ENCODE peak calls at places on chromosomes 11 and 22, in six cellular contexts. U is brain microvascular endothelial cell, W is endothelial cell, Q is HFFc6, O is fibroblast of pulmonary artery, A is osteoblast. X is an unnamed sample.
A peak's percentile ranks its signal among the peaks of the same experiment; 100 is the strongest.

GRCh38 chr11:31160504-31161422 is 208.8 kb downstream of the DCDC1 start:
- DNase-seq in U (no peak), W (peak; percentile 9), Q (no peak), O (peak; percentile 1), A (no peak), X (no peak)

GRCh38 chr11:93330446-93330984 is at the start of gene DEUP1:
- DNase-seq in U (no peak), W (peak; percentile 65), Q (no peak), O (no peak), A (peak; percentile 47), X (peak; percentile 83)

GRCh38 chr11:69213964-69214363 is 58.2 kb downstream of the SMIM38 start:
- DNase-seq in U (no peak), W (no peak), Q (no peak), O (no peak), A (no peak), X (no peak)

GRCh38 chr11:36312593-36312990 is 16.5 kb downstream of the PRR5L start:
- DNase-seq in U (peak; percentile 79), W (no peak), Q (peak; percentile 66), O (peak; percentile 46), A (no peak), X (no peak)

GRCh38 chr22:24321999-24322398 is 51.4 kb downstream of the SPECC1L start:
- DNase-seq in U (no peak), W (no peak), Q (no peak), O (no peak), A (no peak), X (no peak)

GRCh38 chr11:20444537-20444936 is 57.0 kb downstream of the PRMT3 start:
- DNase-seq in U (no peak), W (no peak), Q (no peak), O (no peak), A (no peak), X (no peak)

GRCh38 chr22:46046299-46046685 is 69.3 kb upstream of the WNT7B start:
- DNase-seq in U (no peak), W (no peak), Q (no peak), O (no peak), A (peak; percentile 62), X (peak; percentile 56)

GRCh38 chr11:30876656-30877371 is 290.7 kb upstream of the MPPED2 start:
- DNase-seq in U (no peak), W (no peak), Q (no peak), O (peak; percentile 62), A (no peak), X (no peak)

GRCh38 chr11:117979481-117980211 is 6.5 kb upstream of the IL10RA start:
- DNase-seq in U (no peak), W (no peak), Q (no peak), O (no peak), A (no peak), X (no peak)

GRCh38 chr11:11555228-11555627 is 66.6 kb downstream of the GALNT18 start:
- DNase-seq in U (no peak), W (no peak), Q (no peak), O (no peak), A (no peak), X (no peak)

GRCh38 chr11:134270250-134270714 is 5.9 kb upstream of the GLB1L3 start:
- DNase-seq in U (no peak), W (no peak), Q (no peak), O (no peak), A (no peak), X (no peak)

GRCh38 chr11:16893456-16894076 is 120.6 kb downstream of the PLEKHA7 start:
- DNase-seq in U (no peak), W (no peak), Q (no peak), O (no peak), A (no peak), X (no peak)

GRCh38 chr11:117903505-117904382 is 25.5 kb downstream of the TMPRSS13 start:
- DNase-seq in U (no peak), W (no peak), Q (no peak), O (no peak), A (peak; percentile 73), X (no peak)

GRCh38 chr11:113907681-113908080 is 3.1 kb downstream of the HTR3B start:
- DNase-seq in U (no peak), W (no peak), Q (no peak), O (no peak), A (no peak), X (no peak)

GRCh38 chr11:119590651-119591308 is 138.2 kb downstream of the NECTIN1 start:
- DNase-seq in U (no peak), W (no peak), Q (no peak), O (no peak), A (no peak), X (no peak)

GRCh38 chr11:70381872-70382842 is 16.2 kb upstream of the CTTN start:
- DNase-seq in U (peak; percentile 25), W (no peak), Q (peak; percentile 87), O (peak; percentile 60), A (peak; percentile 90), X (peak; percentile 36)

GRCh38 chr11:47104337-47104950 is 72.2 kb downstream of the ARFGAP2 start:
- DNase-seq in U (peak; percentile 3), W (no peak), Q (peak; percentile 19), O (peak; percentile 47), A (peak; percentile 37), X (no peak)

GRCh38 chr11:763073-763463 is 14.2 kb downstream of the GATD1 start:
- DNase-seq in U (no peak), W (no peak), Q (no peak), O (no peak), A (no peak), X (no peak)

GRCh38 chr11:118180300-118180703 is 3.9 kb upstream of the SCN2B start:
- DNase-seq in U (no peak), W (peak; percentile 45), Q (no peak), O (peak; percentile 11), A (no peak), X (no peak)

GRCh38 chr11:34558673-34559072 is 45.1 kb upstream of the ELF5 start:
- DNase-seq in U (no peak), W (no peak), Q (no peak), O (no peak), A (no peak), X (no peak)

GRCh38 chr11:17244046-17244445 is 32.5 kb upstream of the NUCB2 start:
- DNase-seq in U (no peak), W (no peak), Q (no peak), O (no peak), A (peak; percentile 8), X (no peak)

GRCh38 chr11:14443642-14444041 is 56.0 kb downstream of the COPB1 start:
- DNase-seq in U (peak; percentile 72), W (no peak), Q (peak; percentile 79), O (peak; percentile 37), A (peak; percentile 11), X (no peak)

GRCh38 chr11:83671295-83671694 is 385.1 kb upstream of the CCDC90B start:
- DNase-seq in U (no peak), W (no peak), Q (peak; percentile 22), O (no peak), A (no peak), X (no peak)

GRCh38 chr11:121661796-121662508 is 209.2 kb upstream of the SORL1-AS1 start:
- DNase-seq in U (peak; percentile 86), W (no peak), Q (peak; percentile 68), O (peak; percentile 85), A (peak; percentile 85), X (no peak)

GRCh38 chr11:47667135-47667534 is 24.8 kb upstream of the MTCH2 start:
- DNase-seq in U (no peak), W (no peak), Q (no peak), O (peak; percentile 5), A (no peak), X (peak; percentile 22)

GRCh38 chr11:69796063-69796462 is 20.9 kb upstream of the FGF4 start:
- DNase-seq in U (no peak), W (no peak), Q (no peak), O (no peak), A (peak; percentile 58), X (no peak)

GRCh38 chr11:57499413-57499982 is 16.0 kb downstream of the SLC43A1 start:
- DNase-seq in U (peak; percentile 84), W (peak; percentile 94), Q (peak; percentile 70), O (peak; percentile 93), A (peak; percentile 100), X (no peak)

GRCh38 chr22:20589614-20590476 is 82.4 kb downstream of the MED15 start:
- DNase-seq in U (no peak), W (no peak), Q (no peak), O (no peak), A (peak; percentile 41), X (peak; percentile 66)

GRCh38 chr22:20588843-20589581 is 81.6 kb downstream of the MED15 start:
- DNase-seq in U (no peak), W (no peak), Q (no peak), O (no peak), A (peak; percentile 79), X (no peak)

GRCh38 chr22:20590477-20591294 is 83.3 kb downstream of the MED15 start:
- DNase-seq in U (no peak), W (no peak), Q (no peak), O (no peak), A (peak; percentile 57), X (peak; percentile 71)

GRCh38 chr22:20591295-20591645 is 83.9 kb downstream of the MED15 start:
- DNase-seq in U (no peak), W (no peak), Q (no peak), O (no peak), A (peak; percentile 70), X (peak; percentile 89)

GRCh38 chr22:20591660-20592310 is 84.4 kb downstream of the MED15 start:
- DNase-seq in U (peak; percentile 71), W (no peak), Q (peak; percentile 46), O (no peak), A (peak; percentile 80), X (peak; percentile 85)
- TF ChIP-seq CTCF in U (peak; percentile 3), W (no peak), Q (no peak), O (no peak), A (no peak), X (no peak)

GRCh38 chr22:32444068-32444467 is 20.2 kb downstream of the BPIFC start:
- DNase-seq in U (no peak), W (peak; percentile 15), Q (no peak), O (peak; percentile 4), A (no peak), X (no peak)
- TF ChIP-seq CTCF in U (peak; percentile 28), W (no peak), Q (no peak), O (peak; percentile 11), A (no peak), X (peak; percentile 56)

GRCh38 chr22:18024276-18024939 is at the start of gene MICAL3:
- DNase-seq in U (no peak), W (peak; percentile 73), Q (peak; percentile 40), O (peak; percentile 64), A (peak; percentile 96), X (peak; percentile 79)

GRCh38 chr22:18022851-18023250 is 1.5 kb downstream of the MICAL3 start:
- DNase-seq in U (no peak), W (no peak), Q (no peak), O (no peak), A (peak; percentile 54), X (peak; percentile 38)

GRCh38 chr22:18024956-18025720 is 777 bp upstream of the MICAL3 start:
- DNase-seq in U (no peak), W (no peak), Q (no peak), O (no peak), A (peak; percentile 76), X (peak; percentile 47)

GRCh38 chr22:18021431-18021830 is 2.9 kb downstream of the MICAL3 start:
- DNase-seq in U (no peak), W (no peak), Q (no peak), O (no peak), A (peak; percentile 49), X (peak; percentile 4)

GRCh38 chr22:18023509-18024275 is 669 bp downstream of the MICAL3 start:
- DNase-seq in U (no peak), W (peak; percentile 48), Q (peak; percentile 76), O (peak; percentile 78), A (peak; percentile 97), X (peak; percentile 86)
- TF ChIP-seq CTCF in U (no peak), W (no peak), Q (no peak), O (no peak), A (no peak), X (peak; percentile 17)

GRCh38 chr11:76860539-76861475 is at the start of gene ACER3:
- DNase-seq in U (peak; percentile 69), W (peak; percentile 95), Q (peak; percentile 66), O (peak; percentile 85), A (peak; percentile 98), X (peak; percentile 92)
- TF ChIP-seq CTCF in U (peak; percentile 61), W (no peak), Q (peak; percentile 53), O (peak; percentile 28), A (peak; percentile 33), X (peak; percentile 61)

X was measured in chondrocyte.